ENCODE peak calls at places on chromosome 4, in ten cellular contexts. X is SW480, U is H1, N is cardiac septum, I is memory B cell, E is substantia nigra, F is fibroblast of the aortic adventitia, A is foreskin melanocyte, J is colonic mucosa, K is nephron progenitor cell. V is an unnamed sample.
A peak's percentile ranks its signal among the peaks of the same experiment; 100 is the strongest.

GRCh38 chr4:113003841-113004240 is 45.6 kb upstream of the ANK2 start:
- DNase-seq in X (no peak), U (no peak), N (no peak), I (no peak), E (no peak), F (no peak), A (no peak), J (no peak), K (no peak), V (no peak)

GRCh38 chr4:5782829-5783476 is 72.0 kb downstream of the EVC start:
- DNase-seq in X (no peak), U (no peak), N (peak; percentile 55), I (no peak), E (no peak), F (no peak), A (no peak), J (no peak), K (no peak), V (no peak)

GRCh38 chr4:38092701-38093100 is 132.5 kb downstream of the PTTG2 start:
- DNase-seq in X (no peak), U (no peak), N (no peak), I (no peak), E (no peak), F (peak; percentile 44), A (no peak), J (no peak), K (no peak), V (no peak)

GRCh38 chr4:177579649-177580048 is 137.4 kb upstream of the AGA start:
- DNase-seq in X (no peak), U (no peak), N (no peak), I (no peak), E (no peak), F (no peak), A (no peak), J (no peak), K (no peak), V (no peak)

GRCh38 chr4:166816901-166817300 is 417.4 kb downstream of the SPOCK3 start:
- DNase-seq in X (no peak), U (no peak), N (no peak), I (no peak), E (no peak), F (peak; percentile 1), A (no peak), J (peak; percentile 82), K (no peak), V (no peak)

GRCh38 chr4:53576676-53577372 is 14.5 kb downstream of the LNX1 start:
- DNase-seq in X (no peak), U (no peak), N (no peak), I (no peak), E (no peak), F (peak; percentile 44), A (no peak), J (peak; percentile 57), K (no peak), V (no peak)

GRCh38 chr4:124526321-124526720 is 186.2 kb downstream of the ANKRD50 start:
- DNase-seq in X (no peak), U (no peak), N (no peak), I (no peak), E (no peak), F (no peak), A (no peak), J (no peak), K (no peak), V (no peak)

GRCh38 chr4:54560513-54560912 is 97.2 kb upstream of the KIT start:
- DNase-seq in X (no peak), U (no peak), N (no peak), I (no peak), E (no peak), F (no peak), A (no peak), J (no peak), K (no peak), V (no peak)

GRCh38 chr4:80500593-80500992 is 165.1 kb downstream of the CFAP299 start:
- DNase-seq in X (no peak), U (no peak), N (no peak), I (no peak), E (no peak), F (no peak), A (no peak), J (no peak), K (no peak), V (no peak)

GRCh38 chr4:8506373-8507250 is 66.0 kb downstream of the TRMT44 start:
- DNase-seq in X (no peak), U (no peak), N (peak; percentile 82), I (no peak), E (no peak), F (peak; percentile 84), A (no peak), J (peak; percentile 21), K (no peak), V (peak; percentile 84)

GRCh38 chr4:8876982-8877779 is 5.5 kb upstream of the HMX1 start:
- DNase-seq in X (no peak), U (no peak), N (no peak), I (no peak), E (no peak), F (no peak), A (no peak), J (no peak), K (no peak), V (no peak)

GRCh38 chr4:2891294-2891693 is 47.6 kb downstream of the ADD1 start:
- DNase-seq in X (no peak), U (no peak), N (no peak), I (no peak), E (no peak), F (peak; percentile 66), A (peak; percentile 45), J (no peak), K (no peak), V (no peak)

V was measured in ELF-1.